ENCODE peak calls at places on chromosomes 4 and X, in six cellular contexts. K is heart right ventricle, X is MM.1S, D is astrocyte, N is neuronal stem cell, F is keratinocyte. T is an unnamed sample.

GRCh38 chr4:165301833-165302232 is 25.6 kb upstream of the MSMO1 start:
- DNase-seq in K (no peak), X (peak; percentile 48), D (peak; percentile 24), N (no peak), F (no peak), T (no peak)

GRCh38 chr4:114649908-114650307 is 51.3 kb downstream of the UGT8 start:
- DNase-seq in K (no peak), X (no peak), D (no peak), N (no peak), F (no peak), T (no peak)

GRCh38 chr4:70892086-70892769 is 9.9 kb upstream of the MOB1B start:
- DNase-seq in K (peak; percentile 22), X (no peak), D (no peak), N (no peak), F (no peak), T (no peak)

GRCh38 chr4:28558871-28559270 is 1698.2 kb downstream of the STIM2 start:
- DNase-seq in K (no peak), X (no peak), D (no peak), N (no peak), F (no peak), T (no peak)

GRCh38 chr4:157048248-157048647 is 27.7 kb upstream of the GLRB start:
- DNase-seq in K (no peak), X (no peak), D (peak; percentile 78), N (no peak), F (no peak), T (no peak)

GRCh38 chrX:16718824-16719333 is 533 bp upstream of the SYAP1 start:
- DNase-seq in K (no peak), X (no peak), D (no peak), N (no peak), F (no peak), T (no peak)

GRCh38 chr4:184889683-184890082 is 63.9 kb upstream of the ACSL1 start:
- DNase-seq in K (no peak), X (no peak), D (no peak), N (no peak), F (no peak), T (no peak)

GRCh38 chr4:72326692-72327632 is 242.1 kb downstream of the ADAMTS3 start:
- DNase-seq in K (no peak), X (peak; percentile 33), D (peak; percentile 25), N (no peak), F (no peak), T (no peak)

GRCh38 chr4:186032259-186032658 is 36.7 kb upstream of the TLR3 start:
- DNase-seq in K (no peak), X (no peak), D (no peak), N (no peak), F (no peak), T (no peak)
- H3K9me3 ChIP-seq in K (no peaks in the 10 kb centered on the region), X (no peaks in the 10 kb centered on the region), D (peaks cover 15% of the 10 kb centered on the region), N (peaks cover 17% of the 10 kb centered on the region), F (peaks cover 6% of the 10 kb centered on the region), T (no peaks in the 10 kb centered on the region)

GRCh38 chr4:385934-386707 is 48.5 kb downstream of the ZNF141 start:
- DNase-seq in K (no peak), X (no peak), D (no peak), N (no peak), F (no peak), T (no peak)
- H3K9me3 ChIP-seq in K (peaks cover 77% of the 10 kb centered on the region), X (no peaks in the 10 kb centered on the region), D (peaks cover 43% of the 10 kb centered on the region), N (peaks cover 20% of the 10 kb centered on the region), F (peaks cover 20% of the 10 kb centered on the region), T (peaks cover 26% of the 10 kb centered on the region)

GRCh38 chrX:140501321-140501720 is 3.5 kb downstream of the SOX3 start:
- DNase-seq in K (no peak), X (no peak), D (no peak), N (no peak), F (no peak), T (no peak)

GRCh38 chrX:140501940-140502468 is 2.9 kb downstream of the SOX3 start:
- DNase-seq in K (no peak), X (no peak), D (no peak), N (no peak), F (no peak), T (no peak)

GRCh38 chrX:140503230-140503585 is 1.7 kb downstream of the SOX3 start:
- DNase-seq in K (no peak), X (no peak), D (no peak), N (no peak), F (no peak), T (no peak)

GRCh38 chrX:140503714-140504351 is 1.0 kb downstream of the SOX3 start:
- DNase-seq in K (no peak), X (no peak), D (peak; percentile 6), N (no peak), F (no peak), T (no peak)

GRCh38 chrX:140502491-140503229 is 2.2 kb downstream of the SOX3 start:
- DNase-seq in K (no peak), X (no peak), D (no peak), N (no peak), F (no peak), T (no peak)
- H3K9me3 ChIP-seq in K (no peaks in the 10 kb centered on the region), X (no peaks in the 10 kb centered on the region), D (no peaks in the 10 kb centered on the region), N (no peaks in the 10 kb centered on the region), F (no peaks in the 10 kb centered on the region), T (no peaks in the 10 kb centered on the region)

DNA sequence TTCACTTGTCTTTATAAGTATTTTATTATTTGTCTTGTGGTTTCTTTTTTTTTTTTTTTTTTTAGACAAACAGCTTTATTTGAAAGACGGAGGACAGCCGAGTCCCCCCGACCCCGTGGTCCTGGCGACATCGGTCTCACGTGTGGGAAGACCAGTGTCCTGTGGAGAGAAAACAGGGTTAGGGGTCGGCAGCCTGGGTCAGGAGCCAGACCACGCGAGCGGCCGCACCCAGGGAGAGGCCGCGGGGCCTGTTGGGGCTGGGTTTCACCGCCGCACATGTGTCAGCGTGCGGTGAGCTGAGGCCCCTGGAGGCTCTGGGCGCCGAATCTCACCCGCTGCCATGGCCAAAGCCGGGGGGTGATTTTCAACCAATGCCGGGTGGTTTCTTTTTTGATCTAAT is 17.8 kb upstream of the RAB33B start:
- DNase-seq in K (no peak), X (no peak), D (no peak), N (no peak), F (no peak), T (no peak)
- H3K9me3 ChIP-seq in K (peaks cover 5% of the 10 kb centered on the region), X (no peaks in the 10 kb centered on the region), D (no peaks in the 10 kb centered on the region), N (peaks cover 5% of the 10 kb centered on the region), F (no peaks in the 10 kb centered on the region), T (no peaks in the 10 kb centered on the region)

DNA sequence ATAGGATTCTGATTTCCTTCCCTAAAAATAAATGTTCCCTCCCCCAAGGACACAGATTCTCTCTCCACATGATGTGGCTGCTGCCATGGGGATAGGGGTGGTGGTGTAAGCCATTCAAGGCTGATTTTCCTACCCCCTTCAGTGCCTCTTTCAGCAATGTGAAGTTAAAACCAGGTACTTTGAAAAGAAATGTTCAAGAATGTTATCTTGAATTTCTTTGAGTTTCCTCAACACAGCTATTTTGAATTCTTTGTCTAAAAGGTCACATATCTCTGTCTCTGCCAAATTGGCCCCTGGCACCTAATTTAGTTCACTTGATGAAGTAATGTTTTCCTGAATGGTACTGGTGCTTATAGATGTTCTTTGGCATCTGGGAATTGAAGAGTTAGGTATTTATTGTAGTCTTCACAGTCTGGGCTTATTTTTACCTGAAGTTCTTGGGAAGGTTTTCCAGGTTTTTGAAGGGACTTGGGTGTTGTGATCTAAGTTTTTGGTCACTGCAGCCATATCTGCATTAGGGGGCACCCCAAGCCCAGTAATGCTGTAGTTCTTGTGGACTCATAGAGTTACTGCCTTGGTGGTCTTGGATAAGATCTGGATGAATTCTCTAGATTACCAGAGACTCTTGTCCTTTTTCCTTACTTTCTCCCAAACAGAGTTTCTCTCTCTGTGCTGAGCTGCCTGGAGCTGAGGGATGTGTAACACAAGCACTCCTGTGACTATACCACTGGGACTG is 7.6 kb upstream of the DIPK2B start:
- DNase-seq in K (no peak), X (no peak), D (no peak), N (no peak), F (no peak), T (no peak)
- H3K9me3 ChIP-seq in K (peaks cover 2% of the 10 kb centered on the region), X (no peaks in the 10 kb centered on the region), D (no peaks in the 10 kb centered on the region), N (no peaks in the 10 kb centered on the region), F (peaks cover 4% of the 10 kb centered on the region), T (no peaks in the 10 kb centered on the region)

DNA sequence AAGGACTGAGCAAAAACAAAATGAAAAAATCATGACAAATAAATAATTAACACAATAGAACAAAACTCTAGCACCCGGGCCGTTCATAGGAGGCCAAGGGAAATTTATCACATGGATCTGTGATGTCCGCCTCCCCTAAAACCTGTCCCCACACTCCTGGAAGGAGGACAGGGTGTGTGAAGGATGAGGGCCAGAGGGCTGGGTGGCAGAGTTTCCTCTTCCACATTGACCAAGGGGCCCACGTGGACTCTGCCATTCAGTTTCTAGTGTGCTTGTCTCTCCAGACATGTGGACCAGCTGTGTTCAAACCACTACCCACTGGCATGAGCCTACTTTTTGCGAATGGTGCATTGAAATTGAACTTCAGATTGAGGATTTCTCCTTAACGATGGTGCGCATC is 6.3 kb downstream of the PRRG3 start:
- DNase-seq in K (no peak), X (no peak), D (no peak), N (no peak), F (no peak), T (no peak)
- H3K9me3 ChIP-seq in K (no peaks in the 10 kb centered on the region), X (no peaks in the 10 kb centered on the region), D (no peaks in the 10 kb centered on the region), N (no peaks in the 10 kb centered on the region), F (no peaks in the 10 kb centered on the region), T (no peaks in the 10 kb centered on the region)

GRCh38 chr4:108493596-108493931 is 126.8 kb upstream of the RPL34 start:
- DNase-seq in K (no peak), X (no peak), D (no peak), N (no peak), F (no peak), T (no peak)
- H3K9me3 ChIP-seq in K (peaks cover 10% of the 10 kb centered on the region), X (no peaks in the 10 kb centered on the region), D (no peaks in the 10 kb centered on the region), N (peaks cover 2% of the 10 kb centered on the region), F (no peaks in the 10 kb centered on the region), T (peaks cover 15% of the 10 kb centered on the region)

DNA sequence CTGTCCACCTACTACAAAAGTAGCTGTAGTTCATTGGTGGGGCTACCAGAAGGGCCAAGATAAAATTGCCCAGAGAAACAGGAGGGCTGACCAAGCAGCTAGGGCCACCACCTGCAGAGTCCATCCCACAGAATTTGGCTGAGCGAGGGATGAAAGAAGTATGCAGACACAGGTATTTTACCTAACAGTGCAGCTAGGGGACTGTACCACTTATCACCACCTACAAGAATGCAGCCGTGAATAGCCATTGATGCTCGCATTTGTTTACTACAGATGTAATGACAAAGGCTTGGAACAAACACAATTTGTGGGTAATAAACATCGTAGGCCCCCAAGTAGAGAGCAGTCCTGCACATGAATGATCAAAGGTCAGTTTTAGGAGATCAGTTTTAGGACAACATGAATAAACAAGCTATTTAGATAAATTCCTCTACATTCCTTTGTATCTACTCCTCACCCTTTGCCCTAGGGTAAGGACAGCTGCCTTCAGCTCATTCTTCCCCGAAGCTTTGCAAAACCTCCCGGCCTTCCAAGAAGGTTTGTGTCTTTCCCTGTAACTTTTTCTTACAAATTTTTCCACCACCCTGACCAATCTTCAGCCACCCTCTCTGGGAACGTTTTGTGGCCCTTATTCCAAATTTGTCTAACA is 49.5 kb downstream of the ZNF718 start:
- DNase-seq in K (no peak), X (no peak), D (no peak), N (no peak), F (no peak), T (no peak)
- H3K9me3 ChIP-seq in K (peaks cover 80% of the 10 kb centered on the region), X (no peaks in the 10 kb centered on the region), D (peaks cover 6% of the 10 kb centered on the region), N (peaks cover 20% of the 10 kb centered on the region), F (peaks cover 8% of the 10 kb centered on the region), T (peaks cover 43% of the 10 kb centered on the region)